ENCODE peak calls at places on chromosomes 6 and 20, in four cellular contexts. X is brain microvascular endothelial cell, V is fibroblast of pulmonary artery, K is tibial nerve. N is an unnamed sample.

GRCh38 chr20:44981736-44982406 is 15.6 kb downstream of the STK4 start:
- DNase-seq in X (no peak), V (no peak), K (no peak), N (no peak)

GRCh38 chr6:100475554-100476325 is 11.0 kb upstream of the SIM1 start:
- DNase-seq in X (no peak), V (no peak), K (no peak), N (no peak)

GRCh38 chr6:35026434-35027222 is 114.5 kb downstream of the TCP11 start:
- DNase-seq in X (no peak), V (peak), K (no peak), N (no peak)

GRCh38 chr6:157891544-157892362 is 68.7 kb downstream of the SNX9 start:
- DNase-seq in X (no peak), V (no peak), K (no peak), N (no peak)

GRCh38 chr6:26432622-26433021 is 7.7 kb upstream of the BTN3A3 start:
- DNase-seq in X (peak), V (peak), K (no peak), N (no peak)

GRCh38 chr6:90739339-90739738 is 152.5 kb upstream of the MAP3K7 start:
- DNase-seq in X (no peak), V (no peak), K (no peak), N (no peak)

GRCh38 chr6:87698618-87699017 is 3.4 kb downstream of the AKIRIN2 start:
- DNase-seq in X (no peak), V (no peak), K (no peak), N (no peak)

GRCh38 chr6:121235386-121235785 is 98.9 kb downstream of the TBC1D32 start:
- DNase-seq in X (no peak), V (no peak), K (no peak), N (no peak)

GRCh38 chr20:18001131-18001921 is 32.5 kb downstream of the MGME1 start:
- DNase-seq in X (peak), V (peak), K (peak), N (no peak)

GRCh38 chr6:88763160-88763559 is 200.3 kb downstream of the RNGTT start:
- DNase-seq in X (peak), V (peak), K (no peak), N (no peak)

DNA sequence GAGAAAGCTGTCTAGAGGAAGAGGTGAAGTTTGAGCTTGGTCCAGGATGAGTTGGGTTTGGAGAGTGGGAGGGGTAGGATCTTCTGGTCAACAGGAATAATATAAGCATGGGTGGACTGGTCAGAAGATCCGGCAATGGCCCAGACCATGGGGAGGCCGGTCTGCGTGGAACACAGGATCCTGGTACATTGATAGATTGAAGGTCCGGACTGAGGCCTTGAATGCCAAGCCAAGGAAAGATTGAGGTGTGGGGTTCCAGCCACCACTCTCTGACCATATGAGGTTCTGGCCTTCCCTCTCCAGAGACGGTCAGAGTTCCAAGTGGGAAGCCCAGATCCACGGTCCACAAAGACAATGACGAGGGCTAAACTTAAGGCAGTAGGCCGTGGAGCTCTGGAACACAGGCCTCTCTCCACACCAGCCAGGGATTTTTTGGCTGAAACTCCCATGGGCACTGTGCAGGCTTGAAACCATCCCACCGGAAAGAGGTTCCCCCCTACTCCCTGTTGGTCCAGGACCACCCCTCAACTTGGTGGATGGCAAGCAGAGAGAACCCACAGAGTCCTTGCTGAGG is 3.2 kb downstream of the MDFI start:
- DNase-seq in X (no peak), V (no peak), K (no peak), N (no peak)
- H3K4me3 ChIP-seq in X (no peak), V (no peak), K (no peak), N (no peak)

GRCh38 chr6:79544939-79545450 is 7.8 kb upstream of the LCA5 start:
- DNase-seq in X (peak), V (peak), K (no peak), N (peak)
- H3K4me3 ChIP-seq in X (no peak), V (peak), K (no peak), N (no peak)

GRCh38 chr6:167826230-167827061 is at the start of gene AFDN:
- DNase-seq in X (no peak), V (peak), K (peak), N (no peak)

GRCh38 chr6:167828325-167828956 is 1.7 kb downstream of the AFDN start:
- DNase-seq in X (no peak), V (no peak), K (no peak), N (no peak)

GRCh38 chr6:167827588-167828324 is 1.0 kb downstream of the AFDN start:
- DNase-seq in X (no peak), V (peak), K (no peak), N (no peak)

GRCh38 chr6:167825759-167826229 is 917 bp upstream of the AFDN start:
- DNase-seq in X (no peak), V (peak), K (no peak), N (no peak)

GRCh38 chr6:167827062-167827587 is 414 bp downstream of the AFDN start:
- DNase-seq in X (no peak), V (peak), K (no peak), N (no peak)
- H3K4me3 ChIP-seq in X (peak), V (peak), K (peak), N (peak)

GRCh38 chr20:772806-773205 is 4.5 kb upstream of the SLC52A3 start:
- DNase-seq in X (no peak), V (no peak), K (no peak), N (no peak)

GRCh38 chr20:774680-775057 is 6.4 kb upstream of the SLC52A3 start:
- DNase-seq in X (no peak), V (no peak), K (no peak), N (no peak)

GRCh38 chr20:776165-776564 is 7.9 kb upstream of the SLC52A3 start:
- DNase-seq in X (no peak), V (no peak), K (no peak), N (no peak)

GRCh38 chr20:774016-774679 is 5.8 kb upstream of the SLC52A3 start:
- DNase-seq in X (no peak), V (no peak), K (no peak), N (no peak)

GRCh38 chr20:775679-776135 is 7.4 kb upstream of the SLC52A3 start:
- DNase-seq in X (no peak), V (no peak), K (no peak), N (no peak)
- H3K4me3 ChIP-seq in X (no peak), V (no peak), K (no peak), N (no peak)